ENCODE peak calls at places on chromosomes 6 and 20, in four cellular contexts. One of them, this sample, is unnamed.

GRCh38 chr20:19397676-19398075 is 185.2 kb downstream of the SLC24A3 start:
- DNase-seq in choroid plexus epithelial cell: peak
- DNase-seq in WERI-Rb-1: no peak
- DNase-seq in ovary: no peak
- DNase-seq in this sample: no peak

GRCh38 chr20:31713312-31714049 is 9.2 kb downstream of the BCL2L1 start:
- DNase-seq in choroid plexus epithelial cell: peak
- DNase-seq in WERI-Rb-1: no peak
- DNase-seq in ovary: peak
- DNase-seq in this sample: no peak

GRCh38 chr6:169328112-169328801 is 74.6 kb upstream of the THBS2 start:
- DNase-seq in choroid plexus epithelial cell: peak
- DNase-seq in WERI-Rb-1: no peak
- DNase-seq in ovary: peak
- DNase-seq in this sample: no peak

GRCh38 chr6:30154709-30155521 is 6.1 kb downstream of the TRIM10 start:
- DNase-seq in choroid plexus epithelial cell: peak
- DNase-seq in WERI-Rb-1: no peak
- DNase-seq in ovary: no peak
- DNase-seq in this sample: no peak

GRCh38 chr6:113481441-113481840 is 375.7 kb upstream of the MARCKS start:
- DNase-seq in choroid plexus epithelial cell: peak
- DNase-seq in WERI-Rb-1: no peak
- DNase-seq in ovary: no peak
- DNase-seq in this sample: no peak

GRCh38 chr6:35496851-35497570 is at the start of gene TEAD3:
- DNase-seq in choroid plexus epithelial cell: peak
- DNase-seq in WERI-Rb-1: peak
- DNase-seq in ovary: peak
- DNase-seq in this sample: peak

GRCh38 chr6:170572704-170573466 is 11.6 kb downstream of the PDCD2 start:
- DNase-seq in choroid plexus epithelial cell: no peak
- DNase-seq in WERI-Rb-1: no peak
- DNase-seq in ovary: no peak
- DNase-seq in this sample: peak

GRCh38 chr6:7129784-7130569 is 22.2 kb downstream of the RREB1 start:
- DNase-seq in choroid plexus epithelial cell: no peak
- DNase-seq in WERI-Rb-1: peak
- DNase-seq in ovary: no peak
- DNase-seq in this sample: no peak

GRCh38 chr20:62726276-62726675 is 17.6 kb downstream of the NTSR1 start:
- DNase-seq in choroid plexus epithelial cell: no peak
- DNase-seq in WERI-Rb-1: no peak
- DNase-seq in ovary: no peak
- DNase-seq in this sample: no peak

DNA sequence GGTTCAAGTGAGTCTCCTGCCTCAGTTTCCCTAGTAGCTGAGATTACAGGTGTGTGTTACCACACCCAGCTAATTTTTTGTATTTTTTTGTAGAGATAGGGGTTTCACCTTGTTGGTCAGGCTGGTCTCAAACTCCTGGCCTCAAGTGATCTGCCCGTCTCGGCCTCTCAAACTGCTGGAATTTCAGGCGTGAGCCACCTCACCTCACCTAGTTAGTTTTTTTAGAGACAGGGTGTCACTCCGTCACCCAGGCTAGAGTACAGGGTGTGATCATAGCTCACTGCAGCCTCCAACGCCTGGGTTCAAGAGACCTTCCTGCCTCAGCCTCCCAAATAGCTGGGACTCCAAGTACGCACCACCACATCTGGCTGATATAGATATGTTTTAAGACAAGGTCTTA is 22.9 kb downstream of the SYTL3 start:
- DNase-seq in choroid plexus epithelial cell: no peak
- DNase-seq in WERI-Rb-1: no peak
- DNase-seq in ovary: no peak
- DNase-seq in this sample: peak
- H3K4me3 ChIP-seq in choroid plexus epithelial cell: no peak
- H3K4me3 ChIP-seq in WERI-Rb-1: no peak
- H3K4me3 ChIP-seq in ovary: no peak
- H3K4me3 ChIP-seq in this sample: no peak

GRCh38 chr6:109051301-109051700 is 43.3 kb downstream of the SESN1 start:
- DNase-seq in choroid plexus epithelial cell: peak
- DNase-seq in WERI-Rb-1: no peak
- DNase-seq in ovary: no peak
- DNase-seq in this sample: no peak
- H3K4me3 ChIP-seq in choroid plexus epithelial cell: no peak
- H3K4me3 ChIP-seq in WERI-Rb-1: no peak
- H3K4me3 ChIP-seq in ovary: no peak
- H3K4me3 ChIP-seq in this sample: no peak

GRCh38 chr20:33125983-33126382 is 42.0 kb upstream of the BPIFA2 start:
- DNase-seq in choroid plexus epithelial cell: no peak
- DNase-seq in WERI-Rb-1: no peak
- DNase-seq in ovary: no peak
- DNase-seq in this sample: peak

GRCh38 chr20:33120934-33121333 is 41.5 kb downstream of the BPIFB4 start:
- DNase-seq in choroid plexus epithelial cell: no peak
- DNase-seq in WERI-Rb-1: no peak
- DNase-seq in ovary: no peak
- DNase-seq in this sample: no peak

GRCh38 chr20:33124994-33125393 is 43.0 kb upstream of the BPIFA2 start:
- DNase-seq in choroid plexus epithelial cell: no peak
- DNase-seq in WERI-Rb-1: no peak
- DNase-seq in ovary: no peak
- DNase-seq in this sample: peak

GRCh38 chr20:33127422-33128097 is 40.4 kb upstream of the BPIFA2 start:
- DNase-seq in choroid plexus epithelial cell: peak
- DNase-seq in WERI-Rb-1: no peak
- DNase-seq in ovary: no peak
- DNase-seq in this sample: peak

DNA sequence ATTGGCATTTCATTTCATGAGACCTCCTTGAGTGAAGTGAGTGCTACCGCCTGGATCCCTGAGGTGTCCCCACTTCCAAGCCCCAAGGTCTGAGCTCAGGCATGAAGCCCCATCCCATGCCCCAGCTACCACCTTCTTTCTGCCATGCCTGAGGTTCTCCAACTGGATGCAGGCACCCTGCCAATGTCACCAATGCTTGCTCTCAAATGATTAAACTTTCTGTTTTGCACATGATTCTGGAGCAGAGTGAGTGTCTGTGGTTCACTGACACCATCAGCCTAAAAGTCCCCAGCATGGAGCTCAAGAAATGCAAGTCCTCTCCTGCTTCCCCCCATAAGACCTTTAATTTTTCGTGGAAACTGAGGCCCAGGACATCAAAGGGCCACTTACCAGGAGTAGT is 43.7 kb upstream of the BPIFA2 start:
- DNase-seq in choroid plexus epithelial cell: no peak
- DNase-seq in WERI-Rb-1: no peak
- DNase-seq in ovary: no peak
- DNase-seq in this sample: peak
- H3K4me3 ChIP-seq in choroid plexus epithelial cell: no peak
- H3K4me3 ChIP-seq in WERI-Rb-1: no peak
- H3K4me3 ChIP-seq in ovary: no peak
- H3K4me3 ChIP-seq in this sample: no peak

GRCh38 chr6:125751334-125751916 is 2.0 kb downstream of the HEY2 start:
- DNase-seq in choroid plexus epithelial cell: no peak
- DNase-seq in WERI-Rb-1: no peak
- DNase-seq in ovary: no peak
- DNase-seq in this sample: no peak
- H3K4me3 ChIP-seq in choroid plexus epithelial cell: no peak
- H3K4me3 ChIP-seq in WERI-Rb-1: no peak
- H3K4me3 ChIP-seq in ovary: no peak
- H3K4me3 ChIP-seq in this sample: no peak

This sample was measured in endodermal cell.